ENCODE peak calls at places on chromosomes 12 and 14, in ten cellular contexts. D, Y, E, S, L, J, G, H, T and R are unnamed samples.

GRCh38 chr12:49018282-49019119 is at the start of gene PRKAG1:
- DNase-seq in H (peak; percentile 98), J (peak; percentile 89), S (peak; percentile 99), T (peak; percentile 98), E (peak; percentile 98), G (peak; percentile 92), Y (peak; percentile 92), L (peak; percentile 91), D (peak; percentile 98), R (peak; percentile 87)

GRCh38 chr12:110776410-110776809 is 33.7 kb upstream of the PPP1CC start:
- DNase-seq in T (peak; percentile 78), Y (no peak), L (no peak), D (no peak), E (no peak), J (peak; percentile 23), S (no peak), H (no peak), G (no peak), R (no peak)

GRCh38 chr12:116916122-116916521 is 5.4 kb downstream of the FBXW8 start:
- DNase-seq in Y (no peak), L (no peak), G (no peak), E (no peak), S (peak; percentile 27), T (no peak), D (no peak), J (no peak), H (no peak), R (no peak)

GRCh38 chr12:113208041-113208934 is 13.0 kb upstream of the TPCN1 start:
- DNase-seq in L (no peak), Y (no peak), G (peak; percentile 38), T (peak; percentile 93), J (peak; percentile 43), E (no peak), S (peak; percentile 57), D (no peak), H (peak; percentile 73), R (no peak)

GRCh38 chr12:52988933-52989332 is 17.3 kb upstream of the EIF4B start:
- DNase-seq in E (no peak), Y (no peak), H (no peak), S (no peak), D (no peak), G (no peak), J (no peak), L (no peak), T (no peak), R (no peak)

GRCh38 chr14:89096946-89097345 is 272.5 kb downstream of the TTC8 start:
- DNase-seq in H (no peak), Y (no peak), T (no peak), D (no peak), S (no peak), J (no peak), L (no peak), G (no peak), E (no peak), R (no peak)

GRCh38 chr14:49052516-49052915 is 533.7 kb downstream of the RPS29 start:
- DNase-seq in D (no peak), H (no peak), S (no peak), E (no peak), L (no peak), T (no peak), Y (no peak), J (no peak), G (no peak), R (no peak)

GRCh38 chr14:91175296-91175695 is 61.4 kb downstream of the DGLUCY start:
- DNase-seq in L (no peak), D (no peak), H (no peak), S (no peak), G (no peak), J (no peak), T (no peak), Y (no peak), E (no peak), R (no peak)

GRCh38 chr12:51675062-51675803 is 84.2 kb downstream of the SCN8A start:
- DNase-seq in E (no peak), Y (no peak), J (no peak), S (no peak), G (no peak), L (no peak), D (no peak), T (peak; percentile 92), H (no peak), R (no peak)

GRCh38 chr12:70393787-70394519 is 27.9 kb downstream of the KCNMB4 start:
- DNase-seq in J (no peak), S (peak; percentile 55), G (no peak), Y (no peak), L (no peak), H (no peak), E (no peak), D (no peak), T (no peak), R (no peak)

GRCh38 chr12:47686645-47687240 is 19.1 kb downstream of the RPAP3 start:
- DNase-seq in T (peak; percentile 28), J (no peak), E (peak; percentile 66), G (no peak), D (peak; percentile 20), L (no peak), Y (no peak), S (peak; percentile 72), H (no peak), R (no peak)

GRCh38 chr12:130053641-130054040 is 108.6 kb upstream of the FZD10 start:
- DNase-seq in T (peak; percentile 15), Y (no peak), G (no peak), L (no peak), H (no peak), E (peak; percentile 12), D (no peak), J (no peak), S (no peak), R (no peak)

GRCh38 chr12:27826076-27826475 is 46.0 kb upstream of the MANSC4 start:
- DNase-seq in S (no peak), E (no peak), J (no peak), Y (no peak), T (no peak), G (no peak), H (no peak), D (no peak), L (no peak), R (no peak)

GRCh38 chr14:85420278-85420677 is 109.7 kb upstream of the FLRT2 start:
- DNase-seq in G (no peak), S (no peak), L (no peak), E (no peak), D (no peak), H (no peak), J (no peak), T (no peak), Y (no peak), R (no peak)

GRCh38 chr12:106309671-106310313 is 7.3 kb downstream of the TCP11L2 start:
- DNase-seq in H (no peak), Y (no peak), D (no peak), S (peak; percentile 57), G (peak; percentile 36), L (no peak), E (no peak), J (no peak), T (no peak), R (no peak)

GRCh38 chr12:110677206-110677911 is 11.6 kb downstream of the HVCN1 start:
- DNase-seq in S (no peak), G (no peak), L (no peak), Y (no peak), D (no peak), J (no peak), H (no peak), T (peak; percentile 29), E (no peak), R (no peak)

GRCh38 chr14:76917759-76918175 is 91.6 kb downstream of the LRRC74A start:
- DNase-seq in G (peak; percentile 89), L (no peak), J (no peak), S (peak; percentile 45), Y (no peak), E (no peak), D (no peak), T (no peak), H (peak; percentile 88), R (no peak)

GRCh38 chr12:92469837-92470236 is 233.0 kb upstream of the PLEKHG7 start:
- DNase-seq in D (peak; percentile 9), Y (no peak), S (peak; percentile 20), T (no peak), H (no peak), L (no peak), J (no peak), G (peak; percentile 69), E (peak; percentile 47), R (no peak)

GRCh38 chr12:122078141-122079037 is at the start of gene MLXIP:
- DNase-seq in Y (peak; percentile 89), E (peak; percentile 94), T (peak; percentile 96), S (peak; percentile 95), G (peak; percentile 90), L (peak; percentile 73), J (peak; percentile 84), H (peak; percentile 98), D (peak; percentile 87), R (peak; percentile 97)

GRCh38 chr12:11477110-11477509 is 81.7 kb upstream of the PRB2 start:
- DNase-seq in Y (no peak), H (no peak), E (no peak), S (no peak), G (no peak), T (no peak), L (no peak), D (no peak), J (no peak), R (no peak)

GRCh38 chr12:88339966-88340365 is 197.9 kb downstream of the TMTC3 start:
- DNase-seq in G (no peak), L (no peak), E (no peak), J (no peak), D (no peak), Y (no peak), S (no peak), H (no peak), T (no peak), R (no peak)

GRCh38 chr14:73403181-73403752 is 55.1 kb downstream of the NUMB start:
- DNase-seq in D (no peak), J (no peak), Y (no peak), L (no peak), T (no peak), E (no peak), G (no peak), S (no peak), H (no peak), R (no peak)

GRCh38 chr12:112439769-112440168 is 21.0 kb downstream of the PTPN11 start:
- DNase-seq in D (no peak), Y (no peak), L (no peak), H (no peak), S (no peak), E (no peak), T (no peak), G (no peak), J (no peak), R (no peak)

GRCh38 chr12:56900583-56900982 is 33.6 kb downstream of the SDR9C7 start:
- DNase-seq in L (no peak), H (no peak), T (no peak), Y (no peak), S (peak; percentile 45), E (peak; percentile 79), J (no peak), D (no peak), G (no peak), R (no peak)

GRCh38 chr12:76018111-76018510 is 13.5 kb downstream of the PHLDA1 start:
- DNase-seq in G (no peak), T (no peak), J (no peak), L (no peak), Y (no peak), H (no peak), S (peak; percentile 85), D (no peak), E (peak; percentile 89), R (no peak)

GRCh38 chr12:29799591-29799990 is 15.8 kb upstream of the TMTC1 start:
- DNase-seq in Y (no peak), S (peak; percentile 38), H (no peak), J (no peak), T (no peak), D (no peak), L (no peak), G (no peak), E (no peak), R (no peak)

GRCh38 chr12:47033081-47033480 is 46.3 kb upstream of the PCED1B start:
- DNase-seq in S (peak; percentile 48), G (peak; percentile 37), T (no peak), D (no peak), L (no peak), J (no peak), E (peak; percentile 77), Y (peak; percentile 20), H (peak; percentile 82), R (no peak)

GRCh38 chr14:100474176-100474575 is 113.0 kb downstream of the BEGAIN start:
- DNase-seq in E (no peak), D (no peak), H (no peak), G (no peak), Y (no peak), J (no peak), L (no peak), S (no peak), T (no peak), R (no peak)